ENCODE peak calls at places on chromosomes 16 and 17, in six cellular contexts. C, M, L, D, P and I are unnamed samples.
A peak's percentile ranks its signal among the peaks of the same experiment; 100 is the strongest.

GRCh38 chr17:83103200-83103937 is 24.0 kb downstream of the METRNL start:
- DNase-seq in C (no peak), M (no peak), L (peak; percentile 40), D (peak; percentile 89), P (no peak), I (no peak)

GRCh38 chr17:45104497-45104896 is 27.8 kb downstream of the PLCD3 start:
- DNase-seq in C (no peak), M (no peak), L (no peak), D (no peak), P (no peak), I (no peak)

GRCh38 chr17:27206447-27206846 is 87.5 kb upstream of the WSB1 start:
- DNase-seq in C (peak; percentile 83), M (peak; percentile 16), L (no peak), D (no peak), P (no peak), I (no peak)

GRCh38 chr16:55444754-55445485 is 34.1 kb upstream of the MMP2 start:
- DNase-seq in C (peak; percentile 72), M (no peak), L (no peak), D (no peak), P (no peak), I (no peak)

GRCh38 chr16:66335704-66336329 is 30.7 kb upstream of the CDH5 start:
- DNase-seq in C (no peak), M (peak; percentile 85), L (no peak), D (peak; percentile 89), P (no peak), I (peak; percentile 97)

GRCh38 chr16:83335076-83335475 is 472.7 kb upstream of the HSBP1 start:
- DNase-seq in C (no peak), M (peak; percentile 79), L (no peak), D (no peak), P (no peak), I (no peak)

GRCh38 chr17:16988749-16989229 is 16.9 kb upstream of the TNFRSF13B start:
- DNase-seq in C (no peak), M (peak; percentile 10), L (no peak), D (no peak), P (no peak), I (no peak)

GRCh38 chr17:33947762-33948161 is 307.3 kb upstream of the CCL2 start:
- DNase-seq in C (no peak), M (no peak), L (no peak), D (no peak), P (no peak), I (no peak)

GRCh38 chr17:77208217-77208808 is 67.5 kb downstream of the SEC14L1 start:
- DNase-seq in C (peak; percentile 40), M (peak; percentile 67), L (peak; percentile 36), D (no peak), P (no peak), I (peak; percentile 50)

GRCh38 chr17:48037036-48037881 is at the start of gene COPZ2:
- DNase-seq in C (no peak), M (peak; percentile 47), L (peak; percentile 37), D (no peak), P (no peak), I (no peak)

GRCh38 chr16:50955311-50955710 is 195.8 kb downstream of the SALL1 start:
- DNase-seq in C (no peak), M (no peak), L (no peak), D (no peak), P (no peak), I (no peak)

GRCh38 chr16:29696881-29697331 is 17.9 kb downstream of the QPRT start:
- DNase-seq in C (no peak), M (no peak), L (no peak), D (no peak), P (no peak), I (no peak)

GRCh38 chr16:87648236-87648635 is 45.9 kb downstream of the JPH3 start:
- DNase-seq in C (no peak), M (no peak), L (no peak), D (no peak), P (no peak), I (no peak)

GRCh38 chr17:78774956-78775571 is 7.0 kb downstream of the CYTH1 start:
- DNase-seq in C (peak; percentile 27), M (no peak), L (no peak), D (no peak), P (no peak), I (no peak)

GRCh38 chr16:55264949-55265348 is 59.1 kb upstream of the IRX6 start:
- DNase-seq in C (no peak), M (no peak), L (peak; percentile 7), D (no peak), P (no peak), I (peak; percentile 16)